ENCODE peak calls at places on chromosome 17, in ten cellular contexts. Z is neural crest cell; T is transverse colon; Q is NAMALWA; N is NCI-H1930; P is upper lobe of right lung; V is germinal center; M is NCI-H1092 treated with DMSO at 0.1 percent for 48 hours; B is CD8-positive, alpha-beta memory T cell; F is colonic mucosa. I is an unnamed sample.

GRCh38 chr17:50262001-50262794 is 12.1 kb upstream of the TMEM92 start:
- DNase-seq in Z (no peak), T (no peak), Q (no peak), N (no peak), P (peak; percentile 63), V (no peak), M (no peak), B (no peak), F (no peak), I (no peak)

GRCh38 chr17:18356624-18357023 is 6.7 kb downstream of the SHMT1 start:
- DNase-seq in Z (no peak), T (peak; percentile 25), Q (no peak), N (no peak), P (no peak), V (no peak), M (no peak), B (no peak), F (peak; percentile 40), I (no peak)

GRCh38 chr17:13643196-13643595 is 41.5 kb upstream of the HS3ST3A1 start:
- DNase-seq in Z (peak; percentile 18), T (no peak), Q (no peak), N (no peak), P (no peak), V (no peak), M (no peak), B (no peak), F (no peak), I (no peak)

GRCh38 chr17:1989135-1989534 is 36.0 kb downstream of the RTN4RL1 start:
- DNase-seq in Z (no peak), T (no peak), Q (no peak), N (no peak), P (no peak), V (no peak), M (no peak), B (no peak), F (no peak), I (no peak)

GRCh38 chr17:37750768-37751466 is 6.1 kb upstream of the HNF1B start:
- DNase-seq in Z (no peak), T (no peak), Q (no peak), N (no peak), P (no peak), V (no peak), M (no peak), B (no peak), F (no peak), I (no peak)

GRCh38 chr17:83083368-83084201 is 4.2 kb downstream of the METRNL start:
- DNase-seq in Z (no peak), T (no peak), Q (no peak), N (no peak), P (no peak), V (no peak), M (no peak), B (peak; percentile 86), F (peak; percentile 58), I (no peak)

GRCh38 chr17:1707107-1707506 is 3.1 kb downstream of the TLCD2 start:
- DNase-seq in Z (no peak), T (no peak), Q (no peak), N (no peak), P (no peak), V (no peak), M (no peak), B (peak; percentile 60), F (no peak), I (no peak)

GRCh38 chr17:79714129-79714528 is 16.6 kb upstream of the ENPP7 start:
- DNase-seq in Z (no peak), T (no peak), Q (no peak), N (no peak), P (no peak), V (no peak), M (no peak), B (no peak), F (no peak), I (no peak)

GRCh38 chr17:50129303-50129945 is 536 bp downstream of the SAMD14 start:
- DNase-seq in Z (peak; percentile 53), T (no peak), Q (no peak), N (no peak), P (peak; percentile 68), V (no peak), M (no peak), B (peak; percentile 47), F (no peak), I (no peak)

GRCh38 chr17:29495011-29495410 is 71.8 kb downstream of the ABHD15 start:
- DNase-seq in Z (no peak), T (no peak), Q (no peak), N (no peak), P (no peak), V (no peak), M (no peak), B (no peak), F (no peak), I (no peak)

GRCh38 chr17:41116292-41116691 is 1.9 kb downstream of the KRTAP4-11 start:
- DNase-seq in Z (no peak), T (no peak), Q (no peak), N (no peak), P (no peak), V (peak; percentile 30), M (no peak), B (no peak), F (no peak), I (no peak)

GRCh38 chr17:60392845-60393702 is 1.1 kb upstream of the USP32 start:
- DNase-seq in Z (peak; percentile 6), T (peak; percentile 59), Q (peak; percentile 54), N (no peak), P (peak; percentile 67), V (peak; percentile 13), M (peak; percentile 59), B (peak; percentile 9), F (peak; percentile 74), I (peak; percentile 59)

GRCh38 chr17:60173304-60173807 is 23.6 kb downstream of the CA4 start:
- DNase-seq in Z (no peak), T (no peak), Q (no peak), N (no peak), P (no peak), V (no peak), M (no peak), B (no peak), F (no peak), I (no peak)

GRCh38 chr17:1961187-1961586 is 63.9 kb downstream of the RTN4RL1 start:
- DNase-seq in Z (no peak), T (no peak), Q (no peak), N (no peak), P (no peak), V (no peak), M (no peak), B (no peak), F (no peak), I (peak; percentile 20)

GRCh38 chr17:78600181-78600651 is 23.0 kb upstream of the DNAH17 start:
- DNase-seq in Z (no peak), T (no peak), Q (no peak), N (no peak), P (no peak), V (no peak), M (no peak), B (no peak), F (no peak), I (no peak)

GRCh38 chr17:49692751-49693150 is 14.9 kb upstream of the SPOP start:
- DNase-seq in Z (no peak), T (no peak), Q (no peak), N (no peak), P (no peak), V (no peak), M (no peak), B (no peak), F (no peak), I (no peak)

GRCh38 chr17:10614536-10615155 is 42.5 kb downstream of the MYH3 start:
- DNase-seq in Z (peak; percentile 69), T (peak; percentile 36), Q (peak; percentile 61), N (peak; percentile 53), P (no peak), V (peak; percentile 54), M (peak; percentile 19), B (no peak), F (peak; percentile 49), I (no peak)

GRCh38 chr17:40348136-40348504 is 16.4 kb downstream of the GJD3 start:
- DNase-seq in Z (no peak), T (no peak), Q (no peak), N (no peak), P (no peak), V (no peak), M (no peak), B (no peak), F (peak; percentile 20), I (no peak)

GRCh38 chr17:59830846-59831486 is 61.8 kb downstream of the TUBD1 start:
- DNase-seq in Z (no peak), T (no peak), Q (peak; percentile 27), N (no peak), P (no peak), V (no peak), M (no peak), B (no peak), F (no peak), I (no peak)

GRCh38 chr17:83068641-83069570 is 10.5 kb upstream of the METRNL start:
- DNase-seq in Z (no peak), T (no peak), Q (no peak), N (no peak), P (peak; percentile 57), V (no peak), M (no peak), B (no peak), F (no peak), I (no peak)

I was measured in NCI-H2029.